ENCODE peak calls at places on chromosomes 5 and 9, in five cellular contexts. Q, D, R, N and B are unnamed samples.

GRCh38 chr5:109721741-109722140 is 32.0 kb downstream of the MAN2A1 start:
- DNase-seq in Q (no peak), D (no peak), R (no peak), N (no peak), B (no peak)

GRCh38 chr5:163447875-163448274 is 10.5 kb downstream of the CCNG1 start:
- DNase-seq in Q (no peak), D (no peak), R (no peak), N (no peak), B (no peak)

GRCh38 chr9:91207889-91208651 is 153.6 kb downstream of the AUH start:
- DNase-seq in Q (no peak), D (peak; percentile 71), R (peak; percentile 88), N (no peak), B (no peak)

GRCh38 chr9:127537792-127538191 is 74.3 kb upstream of the STXBP1 start:
- DNase-seq in Q (no peak), D (no peak), R (no peak), N (no peak), B (no peak)

GRCh38 chr5:54909911-54910870 is 75.2 kb downstream of the ESM1 start:
- DNase-seq in Q (no peak), D (peak; percentile 84), R (no peak), N (no peak), B (no peak)

GRCh38 chr9:87119328-87119881 is 172.1 kb upstream of the GAS1 start:
- DNase-seq in Q (no peak), D (peak; percentile 84), R (no peak), N (no peak), B (no peak)

GRCh38 chr9:92496401-92496800 is 14.1 kb upstream of the ASPN start:
- DNase-seq in Q (no peak), D (peak; percentile 61), R (no peak), N (no peak), B (no peak)

GRCh38 chr5:65874241-65874640 is 52.1 kb upstream of the ERBIN start:
- DNase-seq in Q (no peak), D (peak; percentile 72), R (no peak), N (no peak), B (no peak)

GRCh38 chr9:103902263-103902662 is 191.8 kb upstream of the SMC2 start:
- DNase-seq in Q (no peak), D (no peak), R (no peak), N (no peak), B (no peak)

GRCh38 chr5:35855221-35855620 is 1.5 kb upstream of the IL7R start:
- DNase-seq in Q (no peak), D (no peak), R (no peak), N (no peak), B (no peak)

GRCh38 chr9:14218253-14218652 is 95.7 kb downstream of the NFIB start:
- DNase-seq in Q (no peak), D (no peak), R (no peak), N (no peak), B (no peak)

GRCh38 chr5:18397393-18397792 is 763.1 kb downstream of the TAF11L14 start:
- DNase-seq in Q (no peak), D (no peak), R (no peak), N (no peak), B (no peak)

GRCh38 chr5:31455172-31455571 is 76.7 kb downstream of the DROSHA start:
- DNase-seq in Q (no peak), D (no peak), R (no peak), N (no peak), B (no peak)

GRCh38 chr5:74391410-74391809 is 249.1 kb downstream of the ENC1 start:
- DNase-seq in Q (no peak), D (peak; percentile 60), R (peak; percentile 27), N (no peak), B (no peak)

GRCh38 chr5:140690376-140690932 is 716 bp downstream of the HARS1 start:
- DNase-seq in Q (no peak), D (no peak), R (no peak), N (no peak), B (peak; percentile 7)
- TF ChIP-seq RAD21 in Q (no peak), D (no peak), R (no peak), N (no peak), B (no peak)

DNA sequence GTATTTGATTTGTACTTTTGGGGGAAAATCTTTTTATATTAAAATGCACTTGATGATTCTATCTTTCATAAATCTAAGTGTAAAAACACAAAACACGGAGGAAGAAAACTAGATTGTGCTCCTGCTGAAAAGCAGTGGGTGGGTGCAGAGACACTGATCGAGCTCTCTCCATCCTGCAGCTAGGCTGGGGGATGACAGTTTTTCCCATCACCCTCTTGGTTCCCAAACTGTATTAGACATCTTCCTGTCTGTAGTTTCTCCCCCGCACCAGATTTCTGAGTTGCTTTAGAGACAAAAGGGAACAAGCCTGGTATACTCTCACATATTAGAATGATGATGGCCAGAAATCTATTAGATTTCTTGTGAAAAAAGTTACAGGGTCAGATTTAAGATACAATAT is 99.6 kb downstream of the FAM114A2 start:
- DNase-seq in Q (no peak), D (no peak), R (no peak), N (no peak), B (no peak)
- H3K9me3 ChIP-seq in Q (peaks cover 28% of the 10 kb centered on the region), D (peaks cover 23% of the 10 kb centered on the region), R (peaks cover 48% of the 10 kb centered on the region), N (peaks cover 29% of the 10 kb centered on the region), B (no peaks in the 10 kb centered on the region)

DNA sequence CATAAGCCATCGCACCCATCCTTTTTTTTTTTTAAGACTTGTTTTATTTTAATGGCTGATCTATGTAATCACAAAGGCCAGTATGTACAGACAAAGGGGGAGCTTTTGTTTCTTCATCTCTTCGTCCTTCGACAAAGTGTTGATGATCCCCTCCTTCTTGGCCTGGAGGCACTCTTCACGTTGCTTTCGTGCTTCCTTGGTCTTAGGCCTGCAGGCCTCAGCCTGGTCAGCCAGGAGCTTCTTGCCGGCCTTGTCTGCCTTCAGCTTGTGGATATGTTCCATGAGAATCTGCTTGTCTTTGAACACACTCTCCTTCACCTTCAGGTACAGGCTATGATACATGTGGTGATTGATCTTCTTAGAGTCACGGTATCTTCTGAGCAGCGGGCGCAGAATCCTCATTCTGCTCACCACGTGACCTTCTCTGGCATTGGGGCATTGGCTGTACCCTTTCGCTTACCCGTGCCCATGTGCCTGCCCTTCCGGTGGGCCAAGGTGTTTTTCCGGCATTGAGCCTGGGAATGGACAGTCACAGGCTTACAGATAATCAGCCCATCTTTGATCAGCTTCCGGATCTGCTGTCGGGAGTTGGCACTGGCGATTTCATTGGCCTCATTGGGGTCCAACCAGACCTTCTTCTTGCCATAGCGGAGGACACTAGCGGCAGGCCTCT is 36.0 kb downstream of the TLX3 start:
- DNase-seq in Q (no peak), D (no peak), R (no peak), N (no peak), B (no peak)
- TF ChIP-seq POLR2A in Q (no peak), D (no peak), R (no peak), N (no peak), B (no peak)

DNA sequence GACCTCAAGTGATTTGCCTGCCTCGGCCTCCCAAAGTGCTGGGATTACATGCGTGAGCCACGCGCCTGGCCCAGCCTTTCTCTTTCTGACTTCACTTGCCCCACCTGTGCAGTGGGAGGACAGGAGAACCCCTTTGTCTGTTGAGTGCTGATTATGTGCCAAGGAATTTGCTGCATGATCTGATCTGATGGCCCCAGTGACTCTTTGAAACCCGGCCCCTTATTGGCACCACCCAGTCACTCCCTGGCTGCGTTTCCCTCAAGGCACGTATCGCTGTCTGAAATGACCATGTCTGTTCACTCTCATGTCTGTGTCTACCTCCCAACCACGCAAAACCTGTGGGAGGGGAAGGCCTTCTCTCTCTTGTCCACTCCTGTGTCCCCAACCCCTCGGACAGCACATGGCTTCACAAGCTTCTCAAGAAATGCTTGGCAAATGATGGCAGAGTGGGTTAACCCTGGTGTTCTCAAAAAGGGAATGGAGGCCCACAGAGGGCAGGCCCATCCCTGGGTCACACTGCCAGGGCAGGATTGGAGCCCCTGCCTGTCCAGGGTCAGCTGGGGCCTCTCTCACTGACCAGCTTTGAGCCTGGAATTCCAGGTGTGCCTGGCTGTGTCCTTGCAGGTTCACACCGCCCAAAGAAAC is 21.9 kb downstream of the NEK6 start:
- DNase-seq in Q (no peak), D (no peak), R (no peak), N (no peak), B (no peak)
- TF ChIP-seq RAD21 in Q (no peak), D (no peak), R (no peak), N (no peak), B (no peak)

DNA sequence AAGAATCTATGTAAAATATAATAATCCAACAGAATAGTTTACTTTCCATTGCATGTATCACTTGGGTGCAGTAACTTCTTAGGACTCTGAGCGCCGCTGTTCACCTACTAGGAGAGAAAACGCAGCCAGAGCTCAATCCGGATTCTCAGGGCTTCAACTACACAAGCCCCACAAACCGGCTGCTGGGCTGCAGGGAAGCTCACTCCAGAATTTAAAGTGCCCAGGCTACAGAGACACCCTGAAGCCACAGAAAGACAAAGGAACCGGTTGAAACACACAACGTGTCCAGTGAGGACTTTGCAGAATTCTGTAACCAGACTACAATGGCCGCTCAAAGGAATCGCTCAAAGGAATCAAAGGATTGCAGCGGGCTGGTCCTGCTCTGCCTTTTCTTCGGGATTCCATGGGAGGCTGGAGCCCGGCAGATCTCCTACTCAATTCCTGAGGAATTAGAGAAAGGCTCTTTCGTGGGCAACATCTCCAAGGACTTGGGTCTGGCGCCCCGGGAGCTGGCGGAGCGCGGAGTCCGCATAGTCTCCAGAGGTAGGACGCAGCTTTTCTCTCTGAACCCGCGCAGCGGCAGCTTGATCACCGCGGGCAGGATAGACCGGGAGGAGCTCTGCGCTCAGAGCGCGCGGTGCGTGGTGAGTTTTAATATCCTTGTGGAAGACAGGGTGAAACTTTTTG is at the start of gene PCDHGA10:
- DNase-seq in Q (no peak), D (peak; percentile 80), R (peak; percentile 15), N (peak; percentile 67), B (peak; percentile 71)
- H3K9me3 ChIP-seq in Q (peaks cover 28% of the 10 kb centered on the region), D (peaks cover 50% of the 10 kb centered on the region), R (no peaks in the 10 kb centered on the region), N (peaks cover 8% of the 10 kb centered on the region), B (no peaks in the 10 kb centered on the region)

DNA sequence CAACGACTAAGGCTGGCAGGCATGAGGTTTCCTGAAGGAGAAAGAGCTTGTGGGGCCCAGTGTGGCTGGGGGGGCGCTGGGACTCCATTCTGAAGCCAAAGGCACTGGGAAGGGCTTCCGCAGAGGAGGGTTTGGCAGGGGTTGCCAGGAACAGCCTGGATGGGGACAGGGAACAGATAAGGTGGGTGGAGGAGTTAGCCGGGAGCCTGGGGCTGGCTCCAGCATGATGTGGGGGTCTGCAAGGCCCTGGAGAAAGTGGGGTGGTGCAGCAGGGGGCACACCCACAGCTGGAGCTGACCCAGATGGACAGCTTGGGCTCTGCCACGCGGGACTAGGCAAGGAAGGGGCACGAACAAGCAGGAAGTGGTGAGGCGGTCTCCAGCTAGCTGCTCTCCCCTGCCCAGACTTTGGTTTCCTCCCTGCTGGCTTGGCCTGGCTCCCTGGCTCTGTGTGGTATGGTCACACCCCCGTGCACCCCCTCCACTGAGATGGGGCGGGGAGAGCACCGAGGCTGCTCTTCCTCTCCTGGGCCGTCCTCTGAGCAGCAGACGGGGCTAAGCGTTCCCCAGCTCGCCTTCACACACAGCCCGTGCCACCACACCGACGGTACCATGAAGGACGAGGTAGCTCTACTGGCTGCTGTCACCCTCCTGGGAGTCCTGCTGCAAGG is at the start of gene LTC4S:
- DNase-seq in Q (no peak), D (peak; percentile 27), R (no peak), N (no peak), B (no peak)
- TF ChIP-seq POLR2A in Q (no peak), D (no peak), R (no peak), N (no peak), B (no peak)

GRCh38 chr9:13215791-13216554 is 63.5 kb downstream of the MPDZ start:
- DNase-seq in Q (no peak), D (no peak), R (no peak), N (no peak), B (no peak)

GRCh38 chr9:13213998-13214397 is 65.5 kb downstream of the MPDZ start:
- DNase-seq in Q (no peak), D (no peak), R (no peak), N (no peak), B (no peak)

GRCh38 chr9:13209498-13209897 is 70.0 kb downstream of the MPDZ start:
- DNase-seq in Q (no peak), D (no peak), R (no peak), N (no peak), B (no peak)

GRCh38 chr9:13213337-13213736 is 66.2 kb downstream of the MPDZ start:
- DNase-seq in Q (peak; percentile 21), D (peak; percentile 47), R (peak; percentile 3), N (no peak), B (no peak)
- TF ChIP-seq RAD21 in Q (peak; percentile 58), D (peak; percentile 53), R (no peak), N (peak; percentile 12), B (peak; percentile 28)